ENCODE peak calls at places on chromosomes 11 and 22, in seven cellular contexts. E, K, J, Z, L, F and O are unnamed samples.
A peak's percentile ranks its signal among the peaks of the same experiment; 100 is the strongest.

GRCh38 chr11:3095712-3096361 is 38.6 kb upstream of the CARS1 start:
- DNase-seq in E (no peak), K (no peak), J (no peak), Z (peak; percentile 67), L (no peak), F (no peak), O (peak; percentile 25)

GRCh38 chr11:102446606-102447005 is 6.0 kb downstream of the TMEM123 start:
- DNase-seq in E (no peak), K (no peak), J (no peak), Z (no peak), L (no peak), F (no peak), O (no peak)

GRCh38 chr11:45885274-45885920 is at the start of gene MAPK8IP1:
- DNase-seq in E (peak; percentile 90), K (peak; percentile 87), J (peak; percentile 75), Z (peak; percentile 42), L (no peak), F (peak; percentile 77), O (peak; percentile 62)

GRCh38 chr22:37020192-37020479 is 594 bp downstream of the MPST start:
- DNase-seq in E (no peak), K (no peak), J (peak; percentile 71), Z (no peak), L (no peak), F (no peak), O (peak; percentile 58)

GRCh38 chr22:37832022-37832857 is 9.1 kb downstream of the GALR3 start:
- DNase-seq in E (no peak), K (no peak), J (no peak), Z (no peak), L (no peak), F (no peak), O (no peak)

GRCh38 chr11:72336163-72336562 is 92.2 kb upstream of the PHOX2A start:
- DNase-seq in E (no peak), K (no peak), J (no peak), Z (no peak), L (no peak), F (no peak), O (no peak)

GRCh38 chr22:33117821-33118220 is 59.6 kb upstream of the SYN3 start:
- DNase-seq in E (no peak), K (no peak), J (no peak), Z (no peak), L (no peak), F (no peak), O (no peak)

GRCh38 chr11:115566185-115566765 is 62.1 kb upstream of the CADM1 start:
- DNase-seq in E (no peak), K (no peak), J (no peak), Z (no peak), L (no peak), F (no peak), O (no peak)

DNA sequence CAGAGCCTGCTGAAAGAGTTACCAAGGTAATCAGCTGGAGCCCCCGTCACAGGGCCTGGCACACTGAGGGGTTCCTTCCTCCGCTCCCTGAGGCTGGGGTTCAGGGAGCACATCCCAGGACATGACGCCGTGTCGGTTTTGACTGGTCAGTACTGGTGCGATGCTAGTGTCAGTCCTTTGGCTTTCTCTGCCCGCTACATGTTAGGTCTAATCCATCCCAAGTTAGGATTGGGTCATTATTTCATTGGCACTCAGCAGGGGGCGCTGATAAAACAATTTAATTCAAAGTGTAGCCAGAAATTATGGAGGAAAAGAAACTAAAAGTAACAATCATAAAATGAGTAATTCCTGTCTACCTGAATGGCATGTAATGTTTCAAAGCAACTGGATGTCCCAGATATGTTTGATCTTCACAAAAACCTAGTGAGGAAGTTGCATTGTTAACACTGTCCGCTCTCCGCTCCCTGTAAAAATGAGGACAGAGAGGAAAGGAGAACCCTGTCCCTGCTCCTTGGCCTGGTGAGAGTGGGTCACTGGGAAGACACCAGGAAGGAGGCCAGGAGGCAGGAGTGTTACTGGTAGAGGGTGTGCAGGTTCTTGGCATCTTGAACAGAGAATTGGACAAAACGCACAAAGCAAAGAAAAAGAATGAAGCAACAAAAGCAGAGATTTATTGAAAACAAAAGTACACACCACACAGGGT is 27.1 kb downstream of the TSKU start:
- DNase-seq in E (no peak), K (no peak), J (no peak), Z (peak; percentile 64), L (no peak), F (no peak), O (no peak)
- TF ChIP-seq CTCF in E (no peak), K (peak; percentile 22), J (no peak), Z (peak; percentile 71), L (peak; percentile 37), F (peak; percentile 80), O (peak; percentile 58)

DNA sequence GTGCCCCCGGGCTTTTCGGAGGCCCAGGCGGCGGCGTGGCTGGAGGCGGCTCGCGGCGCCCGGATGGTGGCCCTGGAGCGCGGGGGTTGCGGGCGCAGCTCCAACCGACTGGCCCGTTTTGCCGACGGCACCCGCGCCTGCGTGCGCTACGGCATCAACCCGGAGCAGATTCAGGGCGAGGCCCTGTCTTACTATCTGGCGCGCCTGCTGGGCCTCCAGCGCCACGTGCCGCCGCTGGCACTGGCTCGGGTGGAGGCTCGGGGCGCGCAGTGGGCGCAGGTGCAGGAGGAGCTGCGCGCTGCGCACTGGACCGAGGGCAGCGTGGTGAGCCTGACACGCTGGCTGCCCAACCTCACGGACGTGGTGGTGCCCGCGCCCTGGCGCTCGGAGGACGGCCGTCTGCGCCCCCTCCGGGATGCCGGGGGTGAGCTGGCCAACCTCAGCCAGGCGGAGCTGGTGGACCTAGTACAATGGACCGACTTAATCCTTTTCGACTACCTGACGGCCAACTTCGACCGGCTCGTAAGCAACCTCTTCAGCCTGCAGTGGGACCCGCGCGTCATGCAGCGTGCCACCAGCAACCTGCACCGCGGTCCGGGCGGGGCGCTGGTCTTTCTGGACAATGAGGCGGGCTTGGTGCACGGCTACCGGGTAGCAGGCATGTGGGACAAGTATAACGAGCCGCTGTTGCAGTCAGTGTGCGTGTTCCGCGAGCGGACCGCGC is 932 bp downstream of the FJX1 start:
- DNase-seq in E (peak; percentile 66), K (peak; percentile 84), J (peak; percentile 38), Z (no peak), L (no peak), F (peak; percentile 91), O (no peak)
- TF ChIP-seq CTCF in E (no peak), K (no peak), J (no peak), Z (no peak), L (no peak), F (peak; percentile 35), O (no peak)

GRCh38 chr11:124897681-124898680 is at the start of gene ROBO4:
- DNase-seq in E (no peak), K (no peak), J (no peak), Z (peak; percentile 83), L (no peak), F (no peak), O (no peak)
- TF ChIP-seq CTCF in E (no peak), K (no peak), J (no peak), Z (peak; percentile 24), L (no peak), F (no peak), O (no peak)

GRCh38 chr22:19913337-19913936 is 28.1 kb upstream of the COMT start:
- DNase-seq in E (no peak), K (peak; percentile 4), J (no peak), Z (no peak), L (no peak), F (no peak), O (no peak)

GRCh38 chr22:19912236-19912999 is 29.2 kb upstream of the COMT start:
- DNase-seq in E (no peak), K (peak; percentile 44), J (no peak), Z (no peak), L (no peak), F (no peak), O (peak; percentile 90)

GRCh38 chr22:19909350-19910179 is 32.0 kb upstream of the COMT start:
- DNase-seq in E (peak; percentile 89), K (peak; percentile 88), J (peak; percentile 87), Z (peak; percentile 84), L (peak; percentile 64), F (no peak), O (peak; percentile 89)

GRCh38 chr22:19911540-19912235 is 29.9 kb upstream of the COMT start:
- DNase-seq in E (no peak), K (peak; percentile 60), J (no peak), Z (no peak), L (no peak), F (no peak), O (no peak)

GRCh38 chr22:19910180-19910744 is 31.3 kb upstream of the COMT start:
- DNase-seq in E (no peak), K (no peak), J (no peak), Z (no peak), L (no peak), F (no peak), O (no peak)
- TF ChIP-seq CTCF in E (no peak), K (no peak), J (no peak), Z (no peak), L (no peak), F (peak; percentile 12), O (no peak)

GRCh38 chr11:106920899-106921504 is 97.3 kb downstream of the GUCY1A2 start:
- DNase-seq in E (no peak), K (no peak), J (no peak), Z (peak; percentile 18), L (no peak), F (no peak), O (no peak)

GRCh38 chr11:106914409-106914808 is 103.9 kb downstream of the GUCY1A2 start:
- DNase-seq in E (no peak), K (no peak), J (no peak), Z (no peak), L (no peak), F (no peak), O (no peak)

DNA sequence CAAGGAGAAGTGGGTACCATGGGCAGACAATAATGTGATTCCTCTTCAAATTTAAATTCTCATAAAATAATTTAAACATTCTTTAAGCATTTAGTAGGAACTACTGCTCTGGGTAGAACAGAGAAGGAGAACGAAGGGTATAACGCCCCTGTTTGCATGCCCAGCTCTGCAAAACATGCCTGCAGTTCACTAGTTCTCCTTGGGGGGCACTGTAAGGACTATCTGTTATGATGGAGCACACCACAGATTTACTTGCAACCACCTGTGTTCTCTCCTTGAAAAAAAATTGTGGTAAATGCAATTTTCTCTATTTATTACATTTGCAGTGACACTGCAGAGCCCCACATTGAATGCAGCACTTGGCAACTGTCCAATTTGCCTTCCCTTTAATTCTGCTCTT is 100.3 kb downstream of the GUCY1A2 start:
- DNase-seq in E (peak; percentile 7), K (no peak), J (no peak), Z (no peak), L (no peak), F (no peak), O (no peak)
- TF ChIP-seq CTCF in E (peak; percentile 18), K (no peak), J (no peak), Z (peak; percentile 9), L (no peak), F (peak; percentile 60), O (no peak)

GRCh38 chr22:43976861-43977795 is 21.9 kb downstream of the SAMM50 start:
- DNase-seq in E (no peak), K (no peak), J (no peak), Z (no peak), L (no peak), F (no peak), O (no peak)
- TF ChIP-seq CTCF in E (no peak), K (no peak), J (no peak), Z (no peak), L (no peak), F (peak; percentile 16), O (no peak)

GRCh38 chr11:109425554-109425953 is 3.6 kb downstream of the C11orf87 start:
- DNase-seq in E (no peak), K (no peak), J (no peak), Z (no peak), L (no peak), F (no peak), O (no peak)
- TF ChIP-seq CTCF in E (no peak), K (no peak), J (no peak), Z (no peak), L (no peak), F (peak; percentile 57), O (no peak)